ENCODE peak calls at places on chromosomes 6 and 20, in five cellular contexts. N, S, C, Z and V are unnamed samples.

GRCh38 chr6:159871911-159872310 is 18.9 kb upstream of the MAS1 start:
- DNase-seq in N (no peak), S (no peak), C (no peak), Z (no peak), V (no peak)

GRCh38 chr6:131059486-131059885 is 3.6 kb downstream of the EPB41L2 start:
- DNase-seq in N (no peak), S (no peak), C (no peak), Z (peak), V (no peak)

GRCh38 chr6:41706876-41707564 is 28.4 kb downstream of the TFEB start:
- DNase-seq in N (peak), S (no peak), C (peak), Z (peak), V (no peak)

GRCh38 chr6:39214846-39215639 is 14.2 kb downstream of the KCNK5 start:
- DNase-seq in N (no peak), S (no peak), C (no peak), Z (no peak), V (no peak)

GRCh38 chr20:2133318-2134183 is 31.9 kb downstream of the STK35 start:
- DNase-seq in N (no peak), S (peak), C (peak), Z (peak), V (peak)

GRCh38 chr20:910132-910839 is 5.8 kb downstream of the ANGPT4 start:
- DNase-seq in N (no peak), S (no peak), C (peak), Z (peak), V (peak)

GRCh38 chr20:60170116-60170515 is 211.9 kb downstream of the CDH26 start:
- DNase-seq in N (no peak), S (no peak), C (no peak), Z (no peak), V (no peak)

GRCh38 chr20:40532103-40532502 is 156.9 kb downstream of the MAFB start:
- DNase-seq in N (no peak), S (peak), C (no peak), Z (peak), V (no peak)

GRCh38 chr6:121817141-121817540 is 381.7 kb downstream of the GJA1 start:
- DNase-seq in N (no peak), S (no peak), C (no peak), Z (peak), V (no peak)

GRCh38 chr6:12060780-12061619 is 48.9 kb downstream of the HIVEP1 start:
- DNase-seq in N (peak), S (peak), C (peak), Z (no peak), V (peak)

GRCh38 chr20:13863244-13863643 is 78.4 kb downstream of the NDUFAF5 start:
- DNase-seq in N (no peak), S (no peak), C (no peak), Z (no peak), V (no peak)

GRCh38 chr6:106257195-106257594 is 68.4 kb downstream of the ATG5 start:
- DNase-seq in N (no peak), S (no peak), C (no peak), Z (no peak), V (no peak)

GRCh38 chr6:122730775-122731386 is 48.6 kb upstream of the FABP7 start:
- DNase-seq in N (no peak), S (peak), C (no peak), Z (peak), V (no peak)

GRCh38 chr6:35727206-35727934 is 9.5 kb upstream of the ARMC12 start:
- DNase-seq in N (peak), S (peak), C (peak), Z (peak), V (no peak)

GRCh38 chr6:136566851-136567250 is 16.6 kb upstream of the MAP7 start:
- DNase-seq in N (no peak), S (no peak), C (no peak), Z (no peak), V (no peak)

GRCh38 chr6:2448826-2449571 is 203.6 kb upstream of the GMDS start:
- DNase-seq in N (no peak), S (peak), C (peak), Z (peak), V (no peak)

GRCh38 chr6:36769676-36770499 is 69.4 kb downstream of the CPNE5 start:
- DNase-seq in N (no peak), S (no peak), C (no peak), Z (peak), V (peak)

GRCh38 chr6:135014353-135014832 is 40.2 kb downstream of the HBS1L start:
- DNase-seq in N (no peak), S (no peak), C (no peak), Z (no peak), V (no peak)

GRCh38 chr6:28212510-28213212 is 12.4 kb upstream of the ZSCAN9 start:
- DNase-seq in N (no peak), S (peak), C (no peak), Z (peak), V (no peak)

GRCh38 chr6:35425284-35425683 is 26.9 kb upstream of the FANCE start:
- DNase-seq in N (no peak), S (peak), C (no peak), Z (peak), V (no peak)

GRCh38 chr6:35489066-35489465 is 7.8 kb downstream of the TEAD3 start:
- DNase-seq in N (no peak), S (no peak), C (no peak), Z (no peak), V (no peak)

GRCh38 chr20:5065489-5066383 is 54.0 kb downstream of the PCNA start:
- DNase-seq in N (peak), S (no peak), C (peak), Z (peak), V (peak)

GRCh38 chr6:19159087-19159486 is 678.1 kb upstream of the ID4 start:
- DNase-seq in N (no peak), S (no peak), C (no peak), Z (peak), V (no peak)

GRCh38 chr6:40187654-40188053 is 253.4 kb upstream of the MOCS1 start:
- DNase-seq in N (no peak), S (no peak), C (no peak), Z (no peak), V (no peak)

GRCh38 chr6:22877946-22878705 is 308.8 kb downstream of the HDGFL1 start:
- DNase-seq in N (no peak), S (no peak), C (no peak), Z (peak), V (no peak)

GRCh38 chr6:49252901-49253300 is 210.2 kb downstream of the MMUT start:
- DNase-seq in N (no peak), S (no peak), C (no peak), Z (peak), V (no peak)

GRCh38 chr6:166925141-166925996 is 31.0 kb downstream of the RNASET2 start:
- DNase-seq in N (no peak), S (no peak), C (no peak), Z (no peak), V (peak)

GRCh38 chr20:3768342-3769130 is 983 bp upstream of the ADISSP start:
- DNase-seq in N (peak), S (peak), C (peak), Z (peak), V (peak)

GRCh38 chr20:33210371-33210770 is 6.8 kb upstream of the BPIFA3 start:
- DNase-seq in N (no peak), S (no peak), C (no peak), Z (no peak), V (no peak)

GRCh38 chr6:100504786-100505737 is 40.3 kb upstream of the SIM1 start:
- DNase-seq in N (no peak), S (no peak), C (no peak), Z (peak), V (no peak)

GRCh38 chr6:90621581-90621980 is 34.7 kb upstream of the MAP3K7 start:
- DNase-seq in N (no peak), S (no peak), C (no peak), Z (no peak), V (no peak)

GRCh38 chr20:34515484-34516037 is 661 bp upstream of the DYNLRB1 start:
- DNase-seq in N (peak), S (peak), C (no peak), Z (no peak), V (peak)

GRCh38 chr6:14088600-14089168 is 28.9 kb upstream of the CD83 start:
- DNase-seq in N (no peak), S (no peak), C (no peak), Z (no peak), V (no peak)

GRCh38 chr6:33860706-33861474 is 57.1 kb upstream of the MLN start:
- DNase-seq in N (peak), S (no peak), C (no peak), Z (peak), V (no peak)

GRCh38 chr6:33861722-33862121 is 57.9 kb upstream of the MLN start:
- DNase-seq in N (no peak), S (no peak), C (no peak), Z (no peak), V (no peak)

GRCh38 chr6:33862536-33862935 is 58.7 kb upstream of the MLN start:
- DNase-seq in N (no peak), S (no peak), C (no peak), Z (no peak), V (no peak)

GRCh38 chr6:33863723-33864440 is 60.1 kb upstream of the MLN start:
- DNase-seq in N (no peak), S (no peak), C (no peak), Z (no peak), V (no peak)

GRCh38 chr6:33863084-33863483 is 59.3 kb upstream of the MLN start:
- DNase-seq in N (peak), S (no peak), C (no peak), Z (no peak), V (no peak)
- TF ChIP-seq CTCF in N (no peak), S (no peak), C (no peak), Z (no peak), V (no peak)

DNA sequence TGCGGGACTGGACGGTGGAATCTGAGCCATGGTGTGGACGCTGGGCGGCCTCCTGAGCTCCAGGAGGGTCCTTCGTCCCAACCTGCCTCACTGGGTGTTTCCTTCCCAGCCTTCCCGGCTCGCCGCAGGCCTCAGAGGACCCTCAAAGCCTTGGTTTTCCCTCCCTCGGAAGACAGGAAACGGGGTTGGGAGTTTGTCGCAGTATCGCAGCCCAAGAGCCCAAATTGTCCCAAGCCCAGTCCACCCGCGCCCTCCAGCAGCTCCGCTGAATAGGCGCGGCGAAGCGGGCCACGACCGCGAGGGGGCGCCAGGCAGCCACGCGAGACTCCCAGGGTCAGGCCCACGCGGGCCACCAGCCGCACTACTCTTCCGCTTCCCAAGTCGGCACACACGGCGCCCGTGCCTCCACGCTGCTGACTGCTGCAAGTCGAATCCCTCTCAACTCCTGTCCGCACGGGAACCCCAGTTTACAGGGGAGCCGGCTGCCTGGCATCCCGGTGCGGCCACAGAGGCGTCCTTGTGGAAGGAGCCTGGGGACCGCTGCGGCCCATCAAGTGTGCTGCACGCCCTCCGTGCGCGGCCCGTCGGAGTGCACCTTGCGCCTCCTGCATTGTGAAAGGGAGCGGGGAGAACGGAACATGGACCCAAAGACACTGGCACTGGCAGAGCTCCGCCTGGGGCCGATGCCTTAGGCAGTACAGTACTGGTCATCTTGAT is 40.4 kb upstream of the HMGA1 start:
- DNase-seq in N (peak), S (peak), C (peak), Z (peak), V (peak)
- H3K4me3 ChIP-seq in N (peak), S (peak), C (peak), Z (peak), V (peak)

DNA sequence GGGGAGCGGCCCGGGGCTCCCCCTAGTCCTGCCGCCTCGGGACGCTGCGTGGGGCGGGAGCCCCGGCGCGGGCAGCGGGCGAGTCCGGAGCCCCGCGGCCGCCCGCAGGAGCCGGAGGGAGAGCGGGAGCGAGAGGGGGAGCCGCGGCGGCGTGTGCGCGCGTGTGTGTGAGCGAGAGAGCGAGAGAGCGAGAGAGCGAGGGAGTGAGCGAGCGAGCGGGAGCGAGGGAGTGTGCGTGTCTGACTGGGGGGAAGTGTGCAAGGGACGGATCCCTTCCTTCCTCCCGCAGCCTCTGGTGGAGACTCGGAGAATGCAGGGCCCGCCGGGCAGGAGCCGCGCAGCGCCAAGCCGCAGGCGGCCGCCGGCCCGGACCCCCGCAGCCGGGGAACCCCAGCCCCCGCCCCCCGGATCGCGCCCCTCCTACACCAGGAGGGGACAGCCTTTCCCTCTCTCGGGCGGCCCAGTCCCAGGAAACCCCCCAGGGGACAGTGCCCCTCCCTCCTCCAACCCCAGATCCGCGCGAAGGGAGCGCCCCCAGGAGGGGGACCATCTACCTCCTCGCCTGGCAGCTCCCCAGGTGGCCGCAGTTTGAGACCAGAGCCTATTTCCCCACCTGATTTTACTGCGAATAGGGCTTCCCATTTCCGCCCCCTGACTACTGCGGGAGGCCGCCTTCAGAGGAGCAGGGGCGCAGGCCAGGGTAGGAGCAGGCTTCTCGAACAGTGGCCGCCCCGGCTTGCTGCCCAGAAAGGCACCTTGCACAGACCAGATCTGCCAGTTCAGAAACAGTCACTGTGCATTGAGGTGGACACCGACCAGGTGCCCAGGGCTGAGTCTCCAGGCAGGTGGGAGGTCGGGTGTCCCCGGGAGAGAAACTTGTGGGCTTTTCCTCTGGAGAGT is at the start of gene CDH22:
- DNase-seq in N (no peak), S (peak), C (no peak), Z (peak), V (no peak)
- TF ChIP-seq CTCF in N (no peak), S (peak), C (no peak), Z (peak), V (peak)

DNA sequence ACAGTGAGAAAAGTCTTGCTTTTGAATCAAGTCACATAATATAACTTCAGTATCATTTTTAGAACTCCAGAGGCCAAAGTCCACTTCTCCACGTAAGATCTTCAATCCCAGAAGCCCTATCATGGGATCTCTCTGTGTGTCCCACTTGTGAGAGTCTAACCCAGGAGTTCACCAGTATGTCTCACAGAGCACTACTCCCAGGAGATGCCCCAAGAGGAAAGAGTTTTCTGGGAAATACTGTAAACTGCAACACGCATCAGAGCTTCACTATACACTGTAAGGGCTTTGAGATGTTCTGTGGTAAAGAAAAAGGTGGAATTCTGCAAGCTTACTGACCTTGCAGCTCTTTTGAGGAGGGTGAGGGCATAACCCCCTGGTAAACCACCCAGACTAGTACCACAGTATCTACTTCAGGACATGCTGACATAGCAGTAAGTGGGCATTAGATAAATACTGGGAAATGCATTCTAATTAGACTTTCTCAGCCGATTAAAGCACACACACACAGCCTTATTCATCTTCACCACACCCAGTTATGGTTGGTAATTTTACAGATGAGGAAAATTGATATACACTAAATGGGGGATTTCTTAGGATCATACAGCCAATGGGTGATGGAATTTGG is 12.3 kb downstream of the DCBLD1 start:
- DNase-seq in N (no peak), S (no peak), C (no peak), Z (peak), V (no peak)
- H3K4me3 ChIP-seq in N (no peak), S (no peak), C (no peak), Z (no peak), V (no peak)

GRCh38 chr6:152701081-152701862 is 3.6 kb downstream of the MYCT1 start:
- DNase-seq in N (no peak), S (no peak), C (no peak), Z (peak), V (no peak)
- TF ChIP-seq CTCF in N (no peak), S (peak), C (no peak), Z (no peak), V (no peak)